ENCODE peak calls at places on chromosomes 1 and 21, in four cellular contexts. X is caudate nucleus, H is NCI-H1092, K is AG10803. R is an unnamed sample.

GRCh38 chr21:28554660-28555475 is 437.8 kb downstream of the LTN1 start:
- DNase-seq in X (no peak), H (no peak), K (peak), R (no peak)

GRCh38 chr1:212013672-212014071 is 21.7 kb downstream of the INTS7 start:
- DNase-seq in X (no peak), H (no peak), K (no peak), R (no peak)

GRCh38 chr1:87334351-87335174 is 5.9 kb downstream of the LMO4 start:
- DNase-seq in X (no peak), H (no peak), K (no peak), R (peak)

GRCh38 chr1:50348449-50349241 is 74.6 kb downstream of the DMRTA2 start:
- DNase-seq in X (no peak), H (peak), K (peak), R (peak)

GRCh38 chr1:2804628-2805351 is 3.3 kb upstream of the TTC34 start:
- DNase-seq in X (no peak), H (no peak), K (no peak), R (no peak)

GRCh38 chr1:66395202-66396061 is 138.5 kb upstream of the SGIP1 start:
- DNase-seq in X (no peak), H (no peak), K (no peak), R (no peak)

GRCh38 chr1:84264961-84265360 is 36.5 kb upstream of the SAMD13 start:
- DNase-seq in X (no peak), H (no peak), K (no peak), R (no peak)

GRCh38 chr21:33543505-33544129 is 779 bp downstream of the SON start:
- DNase-seq in X (no peak), H (peak), K (no peak), R (no peak)

GRCh38 chr1:203523667-203524066 is 29.7 kb downstream of the OPTC start:
- DNase-seq in X (no peak), H (no peak), K (no peak), R (no peak)

GRCh38 chr1:244841274-244841927 is 5.9 kb downstream of the COX20 start:
- DNase-seq in X (no peak), H (no peak), K (no peak), R (no peak)

GRCh38 chr1:172394167-172394751 is 26.2 kb upstream of the C1orf105 start:
- DNase-seq in X (no peak), H (no peak), K (peak), R (no peak)

GRCh38 chr1:61140778-61141177 is 58.4 kb downstream of the NFIA start:
- DNase-seq in X (no peak), H (no peak), K (no peak), R (no peak)

GRCh38 chr1:27451346-27451745 is 38.6 kb downstream of the WASF2 start:
- DNase-seq in X (no peak), H (no peak), K (no peak), R (no peak)

GRCh38 chr1:160608057-160608456 is 28.8 kb upstream of the CD84 start:
- DNase-seq in X (no peak), H (no peak), K (no peak), R (no peak)

GRCh38 chr1:239587066-239587465 is 200.7 kb downstream of the CHRM3 start:
- DNase-seq in X (no peak), H (no peak), K (no peak), R (no peak)

GRCh38 chr1:229980009-229980408 is 87.0 kb upstream of the GALNT2 start:
- DNase-seq in X (no peak), H (no peak), K (peak), R (no peak)

GRCh38 chr1:8374812-8375211 is 56.9 kb downstream of the SLC45A1 start:
- DNase-seq in X (no peak), H (no peak), K (peak), R (no peak)

GRCh38 chr1:189847613-189848012 is 630.1 kb downstream of the BRINP3 start:
- DNase-seq in X (no peak), H (no peak), K (no peak), R (no peak)

GRCh38 chr1:113763651-113764050 is 4.4 kb upstream of the PHTF1 start:
- DNase-seq in X (no peak), H (no peak), K (no peak), R (no peak)

GRCh38 chr21:35768187-35768586 is 292.1 kb downstream of the SETD4 start:
- DNase-seq in X (no peak), H (no peak), K (peak), R (no peak)

GRCh38 chr1:172845371-172845770 is 186.5 kb downstream of the FASLG start:
- DNase-seq in X (no peak), H (no peak), K (peak), R (no peak)

GRCh38 chr1:109802136-109802900 is 38.6 kb upstream of the EPS8L3 start:
- DNase-seq in X (no peak), H (no peak), K (no peak), R (no peak)

GRCh38 chr1:19643602-19644419 is at the start of gene NBL1:
- DNase-seq in X (no peak), H (no peak), K (peak), R (peak)

GRCh38 chr1:229141701-229142377 is 129.1 kb upstream of the RAB4A start:
- DNase-seq in X (no peak), H (no peak), K (no peak), R (no peak)

GRCh38 chr1:61070054-61070453 is 12.3 kb upstream of the NFIA start:
- DNase-seq in X (no peak), H (no peak), K (no peak), R (no peak)

GRCh38 chr1:84669831-84670230 is 20.4 kb downstream of the SSX2IP start:
- DNase-seq in X (no peak), H (no peak), K (peak), R (no peak)

GRCh38 chr1:31593770-31594632 is 17.7 kb downstream of the TINAGL1 start:
- DNase-seq in X (peak), H (peak), K (peak), R (peak)

GRCh38 chr1:113456967-113457366 is 66.7 kb downstream of the MAGI3 start:
- DNase-seq in X (no peak), H (no peak), K (peak), R (no peak)

GRCh38 chr1:55196433-55197035 is 18.6 kb downstream of the USP24 start:
- DNase-seq in X (no peak), H (no peak), K (no peak), R (no peak)

GRCh38 chr1:77271851-77272250 is 10.0 kb upstream of the AK5 start:
- DNase-seq in X (no peak), H (no peak), K (peak), R (no peak)

GRCh38 chr1:87369736-87370135 is 41.1 kb downstream of the LMO4 start:
- DNase-seq in X (no peak), H (no peak), K (no peak), R (no peak)

GRCh38 chr1:6185635-6186382 is 5.7 kb upstream of the CHD5 start:
- DNase-seq in X (no peak), H (no peak), K (peak), R (no peak)

GRCh38 chr1:202998836-202999750 is 8.1 kb upstream of the TMEM183A start:
- DNase-seq in X (peak), H (peak), K (peak), R (no peak)

GRCh38 chr1:2530501-2531361 is 668 bp upstream of the HES5 start:
- DNase-seq in X (no peak), H (no peak), K (peak), R (no peak)

R was measured in nucleus accumbens.